ENCODE peak calls at places on chromosomes 16 and 17, in ten cellular contexts. One of them, this sample, is unnamed.

GRCh38 chr17:48612854-48613691 is 2.0 kb downstream of the HOXB8 start:
- DNase-seq in A549: peak
- DNase-seq in kidney: peak
- DNase-seq in AG04450: no peak
- DNase-seq in CD8-positive, alpha-beta T cell: no peak
- DNase-seq in adrenal gland: peak
- DNase-seq in WERI-Rb-1: peak
- DNase-seq in PC-9: no peak
- DNase-seq in GM12865: peak
- DNase-seq in HFF-Myc: no peak
- DNase-seq in this sample: no peak

GRCh38 chr17:66625321-66625767 is 209.6 kb upstream of the CACNG5 start:
- DNase-seq in A549: peak
- DNase-seq in kidney: no peak
- DNase-seq in AG04450: no peak
- DNase-seq in CD8-positive, alpha-beta T cell: no peak
- DNase-seq in adrenal gland: no peak
- DNase-seq in WERI-Rb-1: no peak
- DNase-seq in PC-9: no peak
- DNase-seq in GM12865: peak
- DNase-seq in HFF-Myc: no peak
- DNase-seq in this sample: no peak

GRCh38 chr17:68207651-68208253 is 40.1 kb upstream of the AMZ2 start:
- DNase-seq in A549: no peak
- DNase-seq in kidney: peak
- DNase-seq in AG04450: no peak
- DNase-seq in CD8-positive, alpha-beta T cell: no peak
- DNase-seq in adrenal gland: no peak
- DNase-seq in WERI-Rb-1: no peak
- DNase-seq in PC-9: no peak
- DNase-seq in GM12865: no peak
- DNase-seq in HFF-Myc: no peak
- DNase-seq in this sample: no peak

GRCh38 chr16:25988882-25989281 is 297.1 kb downstream of the HS3ST4 start:
- DNase-seq in A549: no peak
- DNase-seq in kidney: no peak
- DNase-seq in AG04450: no peak
- DNase-seq in CD8-positive, alpha-beta T cell: no peak
- DNase-seq in adrenal gland: no peak
- DNase-seq in WERI-Rb-1: no peak
- DNase-seq in PC-9: no peak
- DNase-seq in GM12865: no peak
- DNase-seq in HFF-Myc: no peak
- DNase-seq in this sample: no peak

GRCh38 chr16:75377971-75378386 is 55.3 kb downstream of the CFDP1 start:
- DNase-seq in A549: peak
- DNase-seq in kidney: no peak
- DNase-seq in AG04450: peak
- DNase-seq in CD8-positive, alpha-beta T cell: no peak
- DNase-seq in adrenal gland: peak
- DNase-seq in WERI-Rb-1: no peak
- DNase-seq in PC-9: peak
- DNase-seq in GM12865: peak
- DNase-seq in HFF-Myc: peak
- DNase-seq in this sample: peak

GRCh38 chr16:78211200-78211599 is 111.7 kb downstream of the WWOX start:
- DNase-seq in A549: no peak
- DNase-seq in kidney: no peak
- DNase-seq in AG04450: no peak
- DNase-seq in CD8-positive, alpha-beta T cell: no peak
- DNase-seq in adrenal gland: no peak
- DNase-seq in WERI-Rb-1: no peak
- DNase-seq in PC-9: no peak
- DNase-seq in GM12865: no peak
- DNase-seq in HFF-Myc: no peak
- DNase-seq in this sample: no peak

GRCh38 chr17:78748048-78748729 is 33.9 kb downstream of the CYTH1 start:
- DNase-seq in A549: no peak
- DNase-seq in kidney: no peak
- DNase-seq in AG04450: no peak
- DNase-seq in CD8-positive, alpha-beta T cell: no peak
- DNase-seq in adrenal gland: no peak
- DNase-seq in WERI-Rb-1: no peak
- DNase-seq in PC-9: no peak
- DNase-seq in GM12865: peak
- DNase-seq in HFF-Myc: no peak
- DNase-seq in this sample: no peak

GRCh38 chr17:45823598-45823997 is 21.1 kb upstream of the SPPL2C start:
- DNase-seq in A549: no peak
- DNase-seq in kidney: no peak
- DNase-seq in AG04450: no peak
- DNase-seq in CD8-positive, alpha-beta T cell: no peak
- DNase-seq in adrenal gland: no peak
- DNase-seq in WERI-Rb-1: no peak
- DNase-seq in PC-9: no peak
- DNase-seq in GM12865: no peak
- DNase-seq in HFF-Myc: no peak
- DNase-seq in this sample: no peak

GRCh38 chr17:10226930-10227695 is 28.7 kb upstream of the GAS7 start:
- DNase-seq in A549: peak
- DNase-seq in kidney: no peak
- DNase-seq in AG04450: no peak
- DNase-seq in CD8-positive, alpha-beta T cell: peak
- DNase-seq in adrenal gland: peak
- DNase-seq in WERI-Rb-1: peak
- DNase-seq in PC-9: peak
- DNase-seq in GM12865: peak
- DNase-seq in HFF-Myc: no peak
- DNase-seq in this sample: no peak

GRCh38 chr16:3992297-3993051 is 112.0 kb upstream of the CREBBP start:
- DNase-seq in A549: no peak
- DNase-seq in kidney: peak
- DNase-seq in AG04450: no peak
- DNase-seq in CD8-positive, alpha-beta T cell: no peak
- DNase-seq in adrenal gland: no peak
- DNase-seq in WERI-Rb-1: no peak
- DNase-seq in PC-9: no peak
- DNase-seq in GM12865: no peak
- DNase-seq in HFF-Myc: no peak
- DNase-seq in this sample: no peak

GRCh38 chr16:79563919-79564318 is 36.6 kb downstream of the MAF start:
- DNase-seq in A549: no peak
- DNase-seq in kidney: no peak
- DNase-seq in AG04450: no peak
- DNase-seq in CD8-positive, alpha-beta T cell: no peak
- DNase-seq in adrenal gland: no peak
- DNase-seq in WERI-Rb-1: no peak
- DNase-seq in PC-9: no peak
- DNase-seq in GM12865: no peak
- DNase-seq in HFF-Myc: no peak
- DNase-seq in this sample: no peak

GRCh38 chr17:55690105-55690508 is 32.6 kb downstream of the TMEM100 start:
- DNase-seq in A549: no peak
- DNase-seq in kidney: no peak
- DNase-seq in AG04450: no peak
- DNase-seq in CD8-positive, alpha-beta T cell: no peak
- DNase-seq in adrenal gland: no peak
- DNase-seq in WERI-Rb-1: no peak
- DNase-seq in PC-9: no peak
- DNase-seq in GM12865: no peak
- DNase-seq in HFF-Myc: no peak
- DNase-seq in this sample: no peak

GRCh38 chr17:2170023-2170422 is 115.1 kb downstream of the HIC1 start:
- DNase-seq in A549: peak
- DNase-seq in kidney: no peak
- DNase-seq in AG04450: no peak
- DNase-seq in CD8-positive, alpha-beta T cell: no peak
- DNase-seq in adrenal gland: no peak
- DNase-seq in WERI-Rb-1: peak
- DNase-seq in PC-9: peak
- DNase-seq in GM12865: peak
- DNase-seq in HFF-Myc: no peak
- DNase-seq in this sample: no peak

GRCh38 chr17:75430159-75430748 is 24.8 kb upstream of the GRB2 start:
- DNase-seq in A549: peak
- DNase-seq in kidney: no peak
- DNase-seq in AG04450: no peak
- DNase-seq in CD8-positive, alpha-beta T cell: no peak
- DNase-seq in adrenal gland: no peak
- DNase-seq in WERI-Rb-1: no peak
- DNase-seq in PC-9: peak
- DNase-seq in GM12865: no peak
- DNase-seq in HFF-Myc: no peak
- DNase-seq in this sample: peak

GRCh38 chr17:688100-688989 is 26.3 kb downstream of the VPS53 start:
- DNase-seq in A549: peak
- DNase-seq in kidney: no peak
- DNase-seq in AG04450: no peak
- DNase-seq in CD8-positive, alpha-beta T cell: no peak
- DNase-seq in adrenal gland: no peak
- DNase-seq in WERI-Rb-1: peak
- DNase-seq in PC-9: no peak
- DNase-seq in GM12865: peak
- DNase-seq in HFF-Myc: no peak
- DNase-seq in this sample: no peak
- TF ChIP-seq CTCF in A549: peak
- TF ChIP-seq CTCF in kidney: no peak
- TF ChIP-seq CTCF in AG04450: peak
- TF ChIP-seq CTCF in CD8-positive, alpha-beta T cell: no peak
- TF ChIP-seq CTCF in adrenal gland: no peak
- TF ChIP-seq CTCF in WERI-Rb-1: peak
- TF ChIP-seq CTCF in PC-9: no peak
- TF ChIP-seq CTCF in GM12865: peak
- TF ChIP-seq CTCF in HFF-Myc: peak
- TF ChIP-seq CTCF in this sample: peak

DNA sequence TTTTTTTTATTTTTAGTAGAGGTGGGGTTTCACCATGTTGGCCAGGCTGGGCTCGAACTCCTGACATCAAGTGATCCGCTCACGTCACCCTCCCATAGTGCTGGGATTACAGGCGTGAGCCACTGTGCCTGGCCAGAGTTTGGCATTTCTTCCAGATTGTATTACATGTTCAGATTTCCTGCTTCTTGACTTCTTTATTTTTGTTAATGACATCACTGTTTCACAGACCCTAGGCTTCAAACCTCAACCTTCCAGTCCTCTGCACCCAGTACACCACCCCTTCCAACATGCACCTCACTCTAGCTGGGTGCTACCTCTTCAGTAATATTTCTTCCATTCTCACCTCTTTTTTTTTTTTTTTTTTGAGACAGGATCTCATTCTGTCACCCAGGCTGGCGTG is 53.6 kb upstream of the ZFHX3 start:
- DNase-seq in A549: no peak
- DNase-seq in kidney: no peak
- DNase-seq in AG04450: no peak
- DNase-seq in CD8-positive, alpha-beta T cell: no peak
- DNase-seq in adrenal gland: no peak
- DNase-seq in WERI-Rb-1: no peak
- DNase-seq in PC-9: no peak
- DNase-seq in GM12865: no peak
- DNase-seq in HFF-Myc: no peak
- DNase-seq in this sample: no peak
- H3K4me3 ChIP-seq in A549: no peak
- H3K4me3 ChIP-seq in kidney: no peak
- H3K4me3 ChIP-seq in AG04450: no peak
- H3K4me3 ChIP-seq in CD8-positive, alpha-beta T cell: no peak
- H3K4me3 ChIP-seq in adrenal gland: no peak
- H3K4me3 ChIP-seq in WERI-Rb-1: no peak
- H3K4me3 ChIP-seq in PC-9: no peak
- H3K4me3 ChIP-seq in GM12865: no peak
- H3K4me3 ChIP-seq in HFF-Myc: no peak
- H3K4me3 ChIP-seq in this sample: no peak

DNA sequence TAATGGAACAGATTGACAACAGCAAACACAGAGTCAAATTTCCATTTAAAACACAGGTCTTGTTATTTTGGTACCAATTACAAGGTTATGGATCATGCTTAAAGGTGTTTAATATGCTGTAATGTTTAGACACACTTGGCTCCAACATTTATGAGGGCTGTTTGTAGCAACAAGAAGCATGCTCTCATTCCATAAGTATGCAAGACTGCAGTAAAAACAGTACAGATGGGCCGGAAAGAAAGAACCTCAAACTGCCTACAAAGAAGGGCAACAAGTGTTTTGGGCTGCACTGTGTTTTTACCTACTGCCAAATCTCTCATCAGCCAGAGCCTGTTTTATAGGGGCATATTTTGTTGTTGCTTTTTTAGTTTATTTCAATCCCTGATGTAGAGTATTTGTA is 100.5 kb upstream of the HS3ST3A1 start:
- DNase-seq in A549: no peak
- DNase-seq in kidney: no peak
- DNase-seq in AG04450: peak
- DNase-seq in CD8-positive, alpha-beta T cell: no peak
- DNase-seq in adrenal gland: no peak
- DNase-seq in WERI-Rb-1: no peak
- DNase-seq in PC-9: no peak
- DNase-seq in GM12865: no peak
- DNase-seq in HFF-Myc: peak
- DNase-seq in this sample: peak
- TF ChIP-seq CTCF in A549: no peak
- TF ChIP-seq CTCF in kidney: no peak
- TF ChIP-seq CTCF in AG04450: no peak
- TF ChIP-seq CTCF in CD8-positive, alpha-beta T cell: no peak
- TF ChIP-seq CTCF in adrenal gland: no peak
- TF ChIP-seq CTCF in WERI-Rb-1: no peak
- TF ChIP-seq CTCF in PC-9: no peak
- TF ChIP-seq CTCF in GM12865: no peak
- TF ChIP-seq CTCF in HFF-Myc: no peak
- TF ChIP-seq CTCF in this sample: no peak

DNA sequence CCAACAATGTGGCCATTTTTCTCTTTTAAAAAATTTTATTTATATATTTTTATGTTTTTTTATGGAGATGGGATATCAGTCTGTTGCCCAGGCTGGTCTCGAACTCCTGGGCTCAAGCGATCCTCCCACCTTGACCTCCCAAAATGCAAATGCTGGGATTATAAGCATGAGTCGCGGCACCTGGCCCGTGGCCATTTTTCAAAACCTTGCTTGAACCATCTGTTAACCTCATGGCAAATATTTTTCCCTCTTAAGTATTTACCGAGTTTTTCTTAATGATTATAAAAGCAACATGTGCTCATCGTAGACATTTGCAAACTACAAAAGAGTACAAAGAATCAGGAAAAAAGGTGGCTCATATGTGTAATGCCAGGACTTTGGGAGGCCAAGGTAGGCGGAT is 127.6 kb downstream of the ABCC6 start:
- DNase-seq in A549: no peak
- DNase-seq in kidney: no peak
- DNase-seq in AG04450: no peak
- DNase-seq in CD8-positive, alpha-beta T cell: no peak
- DNase-seq in adrenal gland: no peak
- DNase-seq in WERI-Rb-1: no peak
- DNase-seq in PC-9: no peak
- DNase-seq in GM12865: no peak
- DNase-seq in HFF-Myc: no peak
- DNase-seq in this sample: no peak
- H3K4me3 ChIP-seq in A549: no peak
- H3K4me3 ChIP-seq in kidney: no peak
- H3K4me3 ChIP-seq in AG04450: no peak
- H3K4me3 ChIP-seq in CD8-positive, alpha-beta T cell: no peak
- H3K4me3 ChIP-seq in adrenal gland: no peak
- H3K4me3 ChIP-seq in WERI-Rb-1: no peak
- H3K4me3 ChIP-seq in PC-9: no peak
- H3K4me3 ChIP-seq in GM12865: no peak
- H3K4me3 ChIP-seq in HFF-Myc: no peak
- H3K4me3 ChIP-seq in this sample: no peak